ENCODE peak calls at places on chromosomes 11 and 22, in eight cellular contexts. R, L, P, I, E, G, X and T are unnamed samples.

GRCh38 chr11:94870422-94870821 is 102.3 kb downstream of the AMOTL1 start:
- DNase-seq in R (no peak), L (no peak), P (no peak), I (no peak), E (no peak), G (no peak), X (no peak), T (no peak)

GRCh38 chr11:99739464-99740089 is 718.8 kb downstream of the CNTN5 start:
- DNase-seq in R (peak; percentile 44), L (no peak), P (no peak), I (no peak), E (no peak), G (peak; percentile 27), X (no peak), T (peak; percentile 55)

GRCh38 chr11:45105233-45105992 is 41.0 kb upstream of the PRDM11 start:
- DNase-seq in R (peak; percentile 68), L (peak; percentile 74), P (peak; percentile 37), I (peak; percentile 41), E (peak; percentile 55), G (peak; percentile 47), X (peak; percentile 71), T (peak; percentile 78)

GRCh38 chr22:47030881-47031627 is 268.6 kb downstream of the TBC1D22A start:
- DNase-seq in R (peak; percentile 55), L (no peak), P (no peak), I (peak; percentile 14), E (no peak), G (no peak), X (no peak), T (no peak)

GRCh38 chr11:24779791-24780190 is 282.9 kb downstream of the LUZP2 start:
- DNase-seq in R (no peak), L (no peak), P (no peak), I (no peak), E (no peak), G (no peak), X (no peak), T (no peak)

GRCh38 chr11:130908770-130909625 is 7.3 kb downstream of the SNX19 start:
- DNase-seq in R (peak; percentile 82), L (no peak), P (no peak), I (no peak), E (no peak), G (no peak), X (no peak), T (no peak)

GRCh38 chr11:120655589-120655988 is 144.0 kb downstream of the GRIK4 start:
- DNase-seq in R (no peak), L (no peak), P (no peak), I (no peak), E (no peak), G (no peak), X (no peak), T (no peak)

GRCh38 chr11:2693851-2694261 is 5.9 kb downstream of the KCNQ1OT1 start:
- DNase-seq in R (no peak), L (no peak), P (no peak), I (no peak), E (no peak), G (no peak), X (no peak), T (no peak)

GRCh38 chr22:37659897-37660708 is 1.6 kb downstream of the PDXP start:
- DNase-seq in R (no peak), L (no peak), P (no peak), I (no peak), E (no peak), G (no peak), X (no peak), T (no peak)

GRCh38 chr22:27626675-27627443 is 174.7 kb downstream of the MN1 start:
- DNase-seq in R (no peak), L (no peak), P (no peak), I (no peak), E (no peak), G (no peak), X (no peak), T (no peak)

GRCh38 chr11:19432370-19433163 is 191.8 kb upstream of the E2F8 start:
- DNase-seq in R (peak; percentile 97), L (no peak), P (no peak), I (no peak), E (no peak), G (peak; percentile 21), X (no peak), T (no peak)

GRCh38 chr11:36110698-36111410 is 167.0 kb downstream of the LDLRAD3 start:
- DNase-seq in R (no peak), L (no peak), P (no peak), I (no peak), E (no peak), G (no peak), X (no peak), T (peak; percentile 87)

GRCh38 chr11:65429724-65430405 is 7.3 kb downstream of the NEAT1 start:
- DNase-seq in R (peak; percentile 89), L (peak; percentile 64), P (no peak), I (peak; percentile 49), E (no peak), G (peak; percentile 74), X (no peak), T (no peak)

GRCh38 chr11:10540915-10541591 is at the start of gene RNF141:
- DNase-seq in R (peak; percentile 83), L (peak; percentile 97), P (peak; percentile 87), I (peak; percentile 86), E (peak; percentile 95), G (peak; percentile 90), X (peak; percentile 93), T (peak; percentile 94)

GRCh38 chr11:95849087-95849825 is 59.0 kb downstream of the CEP57 start:
- DNase-seq in R (peak; percentile 88), L (peak; percentile 44), P (no peak), I (peak; percentile 75), E (no peak), G (peak; percentile 44), X (peak; percentile 7), T (peak; percentile 34)

GRCh38 chr22:49536571-49537131 is 291.0 kb downstream of the BRD1 start:
- DNase-seq in R (no peak), L (no peak), P (no peak), I (no peak), E (no peak), G (no peak), X (no peak), T (no peak)

GRCh38 chr22:38738475-38739070 is 17.2 kb downstream of the SUN2 start:
- DNase-seq in R (no peak), L (no peak), P (no peak), I (no peak), E (no peak), G (no peak), X (no peak), T (no peak)

GRCh38 chr11:33976351-33977199 is 75.0 kb upstream of the CAPRIN1 start:
- DNase-seq in R (peak; percentile 11), L (no peak), P (no peak), I (peak; percentile 67), E (no peak), G (no peak), X (no peak), T (no peak)

GRCh38 chr11:43853766-43854165 is 26.9 kb upstream of the ALKBH3 start:
- DNase-seq in R (peak; percentile 14), L (no peak), P (no peak), I (no peak), E (no peak), G (no peak), X (no peak), T (no peak)

GRCh38 chr11:26841818-26842457 is 120.1 kb upstream of the SLC5A12 start:
- DNase-seq in R (peak; percentile 76), L (no peak), P (no peak), I (no peak), E (no peak), G (no peak), X (no peak), T (no peak)

GRCh38 chr11:130600139-130600538 is 151.7 kb downstream of the ADAMTS15 start:
- DNase-seq in R (no peak), L (no peak), P (no peak), I (no peak), E (no peak), G (no peak), X (no peak), T (no peak)

GRCh38 chr11:112588252-112588668 is 327.6 kb upstream of the PLET1 start:
- DNase-seq in R (peak; percentile 87), L (peak; percentile 68), P (peak; percentile 10), I (peak; percentile 56), E (peak; percentile 27), G (peak; percentile 39), X (peak; percentile 53), T (peak; percentile 89)